ENCODE peak calls at places on chromosomes 13 and 19, in nine cellular contexts. M, N, O, K, G, B, F, Y and S are unnamed samples.

GRCh38 chr19:46404884-46405658 is 8.3 kb downstream of the CCDC8 start:
- DNase-seq in M (no peak), N (peak), O (no peak), K (no peak), G (no peak), B (no peak), F (peak), Y (peak), S (no peak)

GRCh38 chr13:99657848-99658265 is 156.6 kb downstream of the TM9SF2 start:
- DNase-seq in M (no peak), N (peak), O (no peak), K (peak), G (no peak), B (peak), F (no peak), Y (peak), S (no peak)

GRCh38 chr13:100767192-100767591 is 92.6 kb upstream of the TMTC4 start:
- DNase-seq in M (no peak), N (no peak), O (no peak), K (no peak), G (no peak), B (no peak), F (no peak), Y (no peak), S (no peak)

GRCh38 chr19:41321600-41322270 is 11.8 kb downstream of the CCDC97 start:
- DNase-seq in M (no peak), N (peak), O (peak), K (peak), G (peak), B (no peak), F (no peak), Y (peak), S (no peak)

GRCh38 chr19:17487240-17488121 is 17.2 kb downstream of the SLC27A1 start:
- DNase-seq in M (no peak), N (peak), O (no peak), K (no peak), G (no peak), B (no peak), F (peak), Y (no peak), S (no peak)

GRCh38 chr19:39237200-39238184 is 7.3 kb downstream of the IFNL3 start:
- DNase-seq in M (no peak), N (peak), O (peak), K (no peak), G (no peak), B (peak), F (peak), Y (no peak), S (no peak)

GRCh38 chr19:16572332-16573211 is at the start of gene SLC35E1:
- DNase-seq in M (peak), N (peak), O (peak), K (peak), G (peak), B (peak), F (peak), Y (peak), S (peak)

GRCh38 chr13:21556051-21556450 is 47.9 kb downstream of the MICU2 start:
- DNase-seq in M (no peak), N (no peak), O (no peak), K (no peak), G (no peak), B (no peak), F (no peak), Y (no peak), S (no peak)

GRCh38 chr13:44237276-44237767 is 136.3 kb upstream of the SERP2 start:
- DNase-seq in M (peak), N (no peak), O (peak), K (peak), G (peak), B (no peak), F (no peak), Y (peak), S (peak)

GRCh38 chr19:7550987-7551761 is 15.7 kb downstream of the PNPLA6 start:
- DNase-seq in M (no peak), N (peak), O (peak), K (peak), G (peak), B (peak), F (peak), Y (no peak), S (no peak)

GRCh38 chr19:48999481-49000325 is 6.0 kb downstream of the RUVBL2 start:
- DNase-seq in M (no peak), N (peak), O (peak), K (peak), G (peak), B (peak), F (no peak), Y (peak), S (no peak)

GRCh38 chr19:5487222-5487621 is 32.0 kb downstream of the ZNRF4 start:
- DNase-seq in M (no peak), N (no peak), O (no peak), K (no peak), G (no peak), B (no peak), F (no peak), Y (no peak), S (no peak)

GRCh38 chr19:40090256-40091204 is at the start of gene ZNF780A:
- DNase-seq in M (peak), N (peak), O (peak), K (peak), G (peak), B (peak), F (peak), Y (peak), S (peak)

GRCh38 chr13:73141292-73141771 is 82.5 kb downstream of the KLF5 start:
- DNase-seq in M (no peak), N (no peak), O (no peak), K (no peak), G (peak), B (peak), F (no peak), Y (peak), S (no peak)

GRCh38 chr13:79018166-79018565 is 359.2 kb upstream of the OBI1 start:
- DNase-seq in M (no peak), N (no peak), O (no peak), K (no peak), G (no peak), B (no peak), F (no peak), Y (no peak), S (no peak)

DNA sequence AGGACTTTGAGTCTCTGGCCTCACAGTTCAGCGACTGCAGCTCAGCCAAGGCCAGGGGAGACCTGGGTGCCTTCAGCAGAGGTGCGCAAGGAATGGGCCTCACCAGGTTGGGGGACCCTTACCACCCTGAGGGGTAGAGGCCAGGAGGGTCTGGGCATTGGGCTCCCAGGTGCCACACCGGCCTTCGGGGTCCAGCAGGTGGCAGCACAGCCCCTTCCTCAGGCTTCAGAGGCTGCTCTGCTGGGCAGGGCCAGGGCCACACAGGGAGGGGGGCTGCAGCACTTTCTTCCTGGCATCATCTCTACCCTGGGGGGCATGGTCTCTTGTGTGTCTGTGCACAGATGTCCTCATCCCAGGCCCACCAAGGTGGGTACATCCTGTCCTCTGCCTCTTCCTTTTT is 12.9 kb downstream of the PIN1 start:
- DNase-seq in M (no peak), N (peak), O (no peak), K (peak), G (no peak), B (no peak), F (no peak), Y (no peak), S (no peak)
- TF ChIP-seq CTCF in M (no peak), N (peak), O (no peak), K (peak), G (peak), B (no peak), F (no peak), Y (peak), S (no peak)

DNA sequence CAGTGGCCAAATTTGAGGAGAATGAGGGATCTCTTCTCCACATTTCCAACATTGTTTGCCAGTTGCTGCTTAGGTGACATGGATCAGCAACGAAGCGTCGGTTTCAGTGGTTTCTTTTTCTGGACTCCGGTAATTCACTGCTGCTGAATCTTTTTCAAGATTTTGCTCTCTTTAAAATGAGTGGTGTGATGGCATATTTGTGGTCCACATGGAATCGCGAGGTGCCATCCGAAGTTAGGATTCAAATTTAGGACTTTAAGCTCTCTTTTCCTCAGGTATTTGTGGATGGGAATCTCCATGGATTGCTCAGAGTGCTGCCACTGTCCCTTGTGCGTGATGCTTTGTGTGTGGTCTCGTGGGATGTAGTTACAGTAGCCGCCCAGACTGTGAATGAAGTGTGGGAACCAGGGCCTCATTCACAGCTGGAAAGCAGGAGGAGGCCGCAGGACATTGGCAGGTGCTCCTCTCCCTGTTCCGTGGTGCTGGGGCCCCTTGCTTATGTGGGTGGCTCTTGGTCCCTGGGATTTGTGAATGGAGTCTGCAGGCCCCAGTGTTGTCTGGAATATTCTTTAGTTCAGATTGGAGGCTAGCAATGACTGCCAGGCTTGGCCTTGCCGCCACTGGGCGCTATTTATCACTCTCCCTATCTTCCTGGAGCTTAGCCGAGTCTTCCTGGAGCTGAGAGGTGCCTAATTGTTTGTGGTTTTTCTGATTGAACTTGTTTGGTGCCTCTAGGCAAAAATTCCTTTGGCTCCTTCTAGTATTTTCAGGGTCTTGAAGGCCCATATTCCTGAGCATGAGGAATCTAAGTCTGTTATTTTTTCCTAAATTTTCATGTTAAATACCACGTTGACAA is 1.5 kb downstream of the ILF3 start:
- DNase-seq in M (no peak), N (peak), O (peak), K (peak), G (peak), B (no peak), F (no peak), Y (peak), S (no peak)
- TF ChIP-seq CTCF in M (no peak), N (peak), O (no peak), K (no peak), G (peak), B (no peak), F (no peak), Y (peak), S (no peak)

GRCh38 chr13:37640499-37640898 is 41.9 kb upstream of the POSTN start:
- DNase-seq in M (no peak), N (peak), O (no peak), K (peak), G (peak), B (no peak), F (no peak), Y (peak), S (no peak)
- TF ChIP-seq CTCF in M (peak), N (peak), O (peak), K (no peak), G (peak), B (peak), F (no peak), Y (peak), S (no peak)

GRCh38 chr13:85368686-85369085 is 430.5 kb downstream of the SLITRK6 start:
- DNase-seq in M (no peak), N (no peak), O (no peak), K (no peak), G (no peak), B (no peak), F (no peak), Y (no peak), S (no peak)
- TF ChIP-seq CTCF in M (no peak), N (no peak), O (no peak), K (no peak), G (no peak), B (no peak), F (no peak), Y (no peak), S (no peak)

DNA sequence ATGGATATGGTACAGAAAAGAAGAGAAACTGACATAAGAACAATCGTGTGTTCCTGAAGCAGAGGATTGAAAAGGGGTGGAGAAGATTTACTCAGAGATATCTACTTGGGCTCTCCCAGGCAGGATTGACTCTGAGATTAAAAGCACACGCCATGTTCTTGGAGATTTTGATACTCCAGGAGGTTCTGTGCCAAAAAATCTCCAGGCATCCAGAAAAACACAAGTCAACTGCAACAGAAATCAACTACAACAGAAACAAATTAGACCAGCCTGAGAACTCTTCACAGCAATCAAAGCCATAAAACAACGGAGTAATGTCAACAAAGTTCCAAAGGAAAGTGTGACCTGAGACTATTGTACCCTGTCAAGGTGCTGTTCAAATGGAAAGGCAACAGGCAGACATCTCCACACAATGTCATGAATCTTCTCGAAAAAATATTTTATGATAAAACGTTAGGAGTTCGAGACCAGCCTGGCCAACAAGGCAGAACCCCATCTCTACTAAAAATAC is 104.2 kb downstream of the UBL3 start:
- DNase-seq in M (no peak), N (no peak), O (no peak), K (no peak), G (no peak), B (no peak), F (no peak), Y (peak), S (no peak)
- TF ChIP-seq CTCF in M (no peak), N (no peak), O (no peak), K (no peak), G (no peak), B (no peak), F (no peak), Y (no peak), S (no peak)

DNA sequence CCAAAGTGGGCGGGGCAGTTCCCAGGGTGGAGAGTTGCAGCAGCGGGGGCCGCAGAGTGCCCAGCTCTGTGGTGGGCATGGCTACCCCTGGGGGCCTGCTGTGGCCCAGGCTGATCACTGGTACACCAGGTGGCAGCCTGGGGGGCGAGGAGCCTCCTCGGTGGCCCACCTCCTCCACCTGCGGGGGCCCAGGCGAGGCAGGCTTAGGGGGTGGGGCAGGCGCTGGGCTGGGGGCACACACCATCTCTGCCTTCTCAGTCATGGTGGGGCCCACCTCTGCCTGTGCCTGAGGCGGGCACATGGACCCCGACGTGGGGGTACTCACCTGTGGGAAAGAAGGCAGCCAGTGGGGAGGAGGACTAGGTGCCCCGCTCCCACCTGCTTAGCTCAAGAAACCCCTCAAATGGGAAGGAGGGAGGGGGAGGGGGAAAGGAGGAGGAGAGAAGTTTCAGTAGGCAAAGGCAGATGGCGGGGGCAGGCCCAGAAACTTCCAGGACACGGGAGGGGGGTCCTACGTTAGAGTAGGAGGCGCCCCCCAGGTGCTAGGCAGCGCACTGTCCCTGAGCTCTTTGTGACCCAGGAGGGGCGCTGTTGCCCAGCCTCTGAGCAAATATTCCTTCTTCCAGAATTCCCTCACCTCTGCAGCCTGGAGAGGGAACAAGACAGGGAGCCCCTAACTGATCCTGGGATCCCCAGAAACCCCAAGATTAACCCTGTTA is 1.6 kb downstream of the LYL1 start:
- DNase-seq in M (no peak), N (peak), O (no peak), K (no peak), G (no peak), B (no peak), F (no peak), Y (no peak), S (no peak)
- TF ChIP-seq CTCF in M (no peak), N (peak), O (peak), K (peak), G (peak), B (no peak), F (no peak), Y (peak), S (no peak)